ENCODE peak calls at places on chromosomes 7 and 10, in eight cellular contexts. Z is adrenal gland, P is iris pigment epithelial cell, R is NCI-H1092 treated with DMSO at 0.1 percent for 48 hours, Y is T-cell, J is posterior vena cava, Q is HFFc6, X is hepatocyte. H is an unnamed sample.

GRCh38 chr7:54705436-54705835 is 53.6 kb downstream of the SEC61G start:
- DNase-seq in Z (peak; percentile 22), P (peak; percentile 53), R (no peak), Y (no peak), J (no peak), Q (peak; percentile 36), X (no peak), H (no peak)

GRCh38 chr7:963236-964078 is 9.0 kb upstream of the ADAP1 start:
- DNase-seq in Z (no peak), P (no peak), R (peak; percentile 6), Y (no peak), J (peak; percentile 78), Q (no peak), X (no peak), H (no peak)

GRCh38 chr7:103914147-103914899 is 75.1 kb downstream of the RELN start:
- DNase-seq in Z (no peak), P (peak; percentile 32), R (no peak), Y (no peak), J (no peak), Q (no peak), X (peak; percentile 10), H (no peak)

GRCh38 chr10:36280396-36280795 is 638.3 kb upstream of the FZD8 start:
- DNase-seq in Z (no peak), P (peak; percentile 39), R (no peak), Y (no peak), J (no peak), Q (no peak), X (no peak), H (peak; percentile 8)

GRCh38 chr10:7302393-7303054 is 108.3 kb downstream of the SFMBT2 start:
- DNase-seq in Z (peak; percentile 19), P (no peak), R (no peak), Y (no peak), J (no peak), Q (no peak), X (peak; percentile 21), H (no peak)

GRCh38 chr7:34837826-34838225 is 179.8 kb downstream of the NPSR1 start:
- DNase-seq in Z (no peak), P (peak; percentile 15), R (no peak), Y (no peak), J (no peak), Q (no peak), X (no peak), H (no peak)

GRCh38 chr7:140304071-140304799 is 94.1 kb downstream of the SLC37A3 start:
- DNase-seq in Z (no peak), P (peak; percentile 23), R (peak; percentile 35), Y (peak; percentile 7), J (no peak), Q (no peak), X (no peak), H (no peak)

GRCh38 chr10:133592716-133593115 is 27.3 kb upstream of the SYCE1 start:
- DNase-seq in Z (no peak), P (no peak), R (no peak), Y (no peak), J (no peak), Q (no peak), X (no peak), H (no peak)

GRCh38 chr10:290026-290725 is 154.9 kb downstream of the ZMYND11 start:
- DNase-seq in Z (no peak), P (no peak), R (no peak), Y (no peak), J (no peak), Q (no peak), X (no peak), H (no peak)

GRCh38 chr10:61847087-61847486 is 54.4 kb upstream of the ARID5B start:
- DNase-seq in Z (no peak), P (peak; percentile 5), R (no peak), Y (no peak), J (no peak), Q (no peak), X (no peak), H (no peak)

GRCh38 chr7:17005277-17005676 is 123.5 kb upstream of the AGR3 start:
- DNase-seq in Z (no peak), P (no peak), R (no peak), Y (no peak), J (no peak), Q (no peak), X (no peak), H (no peak)

GRCh38 chr10:21172774-21173432 is 275.8 kb upstream of the NEBL start:
- DNase-seq in Z (peak; percentile 13), P (peak; percentile 46), R (no peak), Y (no peak), J (peak; percentile 79), Q (no peak), X (peak; percentile 55), H (peak; percentile 75)

GRCh38 chr7:132489776-132490237 is 86.5 kb downstream of the PLXNA4 start:
- DNase-seq in Z (no peak), P (no peak), R (no peak), Y (no peak), J (no peak), Q (no peak), X (no peak), H (no peak)

GRCh38 chr7:139111147-139111546 is 1.6 kb upstream of the ZC3HAV1 start:
- DNase-seq in Z (no peak), P (no peak), R (no peak), Y (no peak), J (no peak), Q (no peak), X (no peak), H (no peak)

GRCh38 chr10:125768217-125768616 is 7.4 kb downstream of the MMP21 start:
- DNase-seq in Z (no peak), P (peak; percentile 57), R (peak; percentile 6), Y (no peak), J (no peak), Q (peak; percentile 13), X (no peak), H (peak; percentile 7)

GRCh38 chr7:106110238-106110560 is 1.9 kb downstream of the SYPL1 start:
- DNase-seq in Z (no peak), P (peak; percentile 9), R (no peak), Y (no peak), J (no peak), Q (no peak), X (no peak), H (peak; percentile 16)

GRCh38 chr7:6917258-6917657 is 91.2 kb upstream of the CCZ1B start:
- DNase-seq in Z (no peak), P (no peak), R (peak; percentile 44), Y (no peak), J (no peak), Q (no peak), X (no peak), H (no peak)

GRCh38 chr7:128860158-128861073 is 2.2 kb upstream of the ATP6V1F start:
- DNase-seq in Z (no peak), P (peak; percentile 68), R (no peak), Y (no peak), J (no peak), Q (peak; percentile 64), X (no peak), H (no peak)

GRCh38 chr7:154383045-154383444 is 330.8 kb downstream of the DPP6 start:
- DNase-seq in Z (no peak), P (no peak), R (no peak), Y (no peak), J (no peak), Q (no peak), X (peak; percentile 18), H (no peak)

GRCh38 chr7:141460781-141461715 is 90.2 kb upstream of the AGK start:
- DNase-seq in Z (no peak), P (no peak), R (no peak), Y (no peak), J (peak; percentile 40), Q (peak; percentile 5), X (peak; percentile 19), H (peak; percentile 66)

GRCh38 chr10:2631557-2631956 is 435.8 kb upstream of the PFKP start:
- DNase-seq in Z (no peak), P (no peak), R (no peak), Y (no peak), J (no peak), Q (no peak), X (no peak), H (no peak)

GRCh38 chr10:3812141-3812540 is 27.1 kb upstream of the KLF6 start:
- DNase-seq in Z (no peak), P (no peak), R (no peak), Y (no peak), J (no peak), Q (no peak), X (no peak), H (no peak)

GRCh38 chr10:13453896-13454295 is 74.9 kb downstream of the BEND7 start:
- DNase-seq in Z (no peak), P (no peak), R (no peak), Y (peak; percentile 24), J (no peak), Q (no peak), X (no peak), H (no peak)

GRCh38 chr7:2699289-2699620 is 11.3 kb downstream of the AMZ1 start:
- DNase-seq in Z (no peak), P (no peak), R (no peak), Y (no peak), J (no peak), Q (no peak), X (no peak), H (no peak)

GRCh38 chr10:2839081-2839725 is 228.1 kb upstream of the PFKP start:
- DNase-seq in Z (peak; percentile 51), P (peak; percentile 1), R (peak; percentile 2), Y (peak; percentile 2), J (no peak), Q (no peak), X (peak; percentile 49), H (no peak)

GRCh38 chr10:102648269-102648888 is 4.1 kb downstream of the TRIM8 start:
- DNase-seq in Z (no peak), P (no peak), R (no peak), Y (no peak), J (no peak), Q (no peak), X (no peak), H (no peak)

GRCh38 chr7:27107901-27108381 is 5.5 kb upstream of the HOXA2 start:
- DNase-seq in Z (no peak), P (no peak), R (no peak), Y (no peak), J (no peak), Q (no peak), X (no peak), H (no peak)

GRCh38 chr10:68301790-68302502 is 29.9 kb upstream of the HNRNPH3 start:
- DNase-seq in Z (peak; percentile 20), P (peak; percentile 69), R (no peak), Y (no peak), J (no peak), Q (peak; percentile 69), X (peak; percentile 61), H (peak; percentile 61)

GRCh38 chr10:17479015-17479615 is 24.7 kb upstream of the ST8SIA6 start:
- DNase-seq in Z (no peak), P (no peak), R (no peak), Y (no peak), J (no peak), Q (peak; percentile 78), X (no peak), H (no peak)

GRCh38 chr7:91836065-91836368 is 44.5 kb downstream of the MTERF1 start:
- DNase-seq in Z (no peak), P (peak; percentile 55), R (peak; percentile 39), Y (no peak), J (no peak), Q (no peak), X (no peak), H (no peak)

GRCh38 chr10:23375366-23375765 is 30.8 kb upstream of the C10orf67 start:
- DNase-seq in Z (no peak), P (no peak), R (no peak), Y (no peak), J (no peak), Q (no peak), X (no peak), H (no peak)

GRCh38 chr7:137485818-137486217 is 142.3 kb upstream of the PTN start:
- DNase-seq in Z (no peak), P (no peak), R (no peak), Y (no peak), J (no peak), Q (no peak), X (no peak), H (no peak)

GRCh38 chr10:89392974-89393373 is 551 bp downstream of the IFIT1 start:
- DNase-seq in Z (peak; percentile 61), P (peak; percentile 96), R (no peak), Y (no peak), J (no peak), Q (peak; percentile 60), X (peak; percentile 76), H (no peak)

GRCh38 chr10:76879116-76879706 is 758.4 kb downstream of the KCNMA1 start:
- DNase-seq in Z (no peak), P (no peak), R (peak; percentile 42), Y (no peak), J (no peak), Q (no peak), X (no peak), H (no peak)

H was measured in retina.